ENCODE peak calls at places on chromosomes 5 and 9, in seven cellular contexts. L is psoas muscle; F is AG04449; S is AG09319; A is kidney epithelial cell; H is cardiac muscle cell; M is central memory CD4-positive, alpha-beta T cell. T is an unnamed sample.

GRCh38 chr9:5453673-5454072 is 3.3 kb downstream of the CD274 start:
- DNase-seq in L (no peak), H (no peak), A (no peak), M (no peak), S (no peak), F (no peak), T (no peak)

GRCh38 chr5:89313044-89313443 is 430.1 kb upstream of the MEF2C start:
- DNase-seq in F (peak), M (no peak), A (peak), H (peak), S (no peak), L (no peak), T (no peak)

GRCh38 chr5:116626272-116626723 is 51.7 kb upstream of the SEMA6A start:
- DNase-seq in F (no peak), M (no peak), S (peak), H (no peak), L (peak), A (no peak), T (peak)

GRCh38 chr5:115166744-115167393 is 2.8 kb downstream of the TRIM36 start:
- DNase-seq in H (no peak), L (no peak), M (no peak), S (no peak), A (no peak), F (no peak), T (no peak)

GRCh38 chr5:133222040-133222439 is 170.2 kb downstream of the HSPA4 start:
- DNase-seq in H (no peak), F (no peak), S (no peak), M (no peak), L (no peak), A (no peak), T (no peak)

GRCh38 chr5:153903321-153903720 is 135.4 kb downstream of the FAM114A2 start:
- DNase-seq in A (no peak), L (no peak), F (no peak), M (no peak), H (no peak), S (no peak), T (no peak)

GRCh38 chr5:81023261-81024015 is 63.3 kb downstream of the RASGRF2 start:
- DNase-seq in H (no peak), M (no peak), F (no peak), S (no peak), A (no peak), L (no peak), T (no peak)

GRCh38 chr9:127707766-127708165 is 978 bp downstream of the CFAP157 start:
- DNase-seq in H (no peak), L (no peak), S (no peak), F (no peak), M (peak), A (no peak), T (no peak)

GRCh38 chr5:178895615-178896571 is at the start of gene ZFP2:
- DNase-seq in F (no peak), S (no peak), A (no peak), M (peak), H (peak), L (peak), T (no peak)

GRCh38 chr5:169934990-169935389 is 45.3 kb downstream of the INSYN2B start:
- DNase-seq in A (no peak), F (no peak), L (no peak), S (no peak), M (no peak), H (no peak), T (no peak)

GRCh38 chr9:121226186-121226585 is 24.5 kb upstream of the RAB14 start:
- DNase-seq in F (no peak), M (no peak), H (no peak), S (no peak), L (no peak), A (no peak), T (no peak)

GRCh38 chr5:78912085-78912771 is 72.9 kb downstream of the ARSB start:
- DNase-seq in L (no peak), A (no peak), F (no peak), M (no peak), S (no peak), H (no peak), T (no peak)

GRCh38 chr5:125409496-125410351 is 663.3 kb upstream of the ZNF608 start:
- DNase-seq in F (no peak), M (no peak), H (peak), S (no peak), A (no peak), L (no peak), T (no peak)

GRCh38 chr5:103291606-103292005 is 33.0 kb downstream of the MACIR start:
- DNase-seq in F (no peak), L (no peak), A (no peak), M (no peak), H (no peak), S (no peak), T (no peak)

GRCh38 chr5:104412649-104413240 is 850.2 kb upstream of the NUDT12 start:
- DNase-seq in F (peak), H (peak), S (no peak), M (no peak), A (peak), L (no peak), T (peak)

GRCh38 chr5:174724484-174725260 is at the start of gene MSX2:
- DNase-seq in H (peak), M (peak), S (peak), L (peak), F (peak), A (peak), T (peak)

GRCh38 chr5:98735806-98736507 is 37.5 kb upstream of the RGMB start:
- DNase-seq in A (no peak), F (no peak), S (peak), H (no peak), M (no peak), L (no peak), T (no peak)

T was measured in KBM-7.